ENCODE peak calls at places on chromosomes 1 and 21, in five cellular contexts. One of them, this sample, is unnamed.
A peak's percentile ranks its signal among the peaks of the same experiment; 100 is the strongest.

GRCh38 chr1:215472723-215473122 is 94.4 kb upstream of the KCTD3 start:
- DNase-seq in HCT116: no peak
- DNase-seq in adrenal gland: no peak
- DNase-seq in body of pancreas: no peak
- DNase-seq in tibial nerve: no peak
- DNase-seq in this sample: no peak

GRCh38 chr1:177219458-177220390 is 49.0 kb downstream of the BRINP2 start:
- DNase-seq in adrenal gland: peak; percentile 35
- DNase-seq in HCT116: no peak
- DNase-seq in tibial nerve: no peak
- DNase-seq in body of pancreas: no peak
- DNase-seq in this sample: no peak

GRCh38 chr1:116934586-116935207 is 25.0 kb downstream of the PTGFRN start:
- DNase-seq in tibial nerve: no peak
- DNase-seq in adrenal gland: no peak
- DNase-seq in HCT116: no peak
- DNase-seq in body of pancreas: no peak
- DNase-seq in this sample: no peak

GRCh38 chr1:246068619-246069509 is 438.2 kb downstream of the SMYD3 start:
- DNase-seq in body of pancreas: no peak
- DNase-seq in HCT116: no peak
- DNase-seq in tibial nerve: no peak
- DNase-seq in adrenal gland: peak; percentile 11
- DNase-seq in this sample: no peak

GRCh38 chr1:33433509-33434362 is 2.8 kb upstream of the PHC2 start:
- DNase-seq in body of pancreas: peak; percentile 24
- DNase-seq in HCT116: peak; percentile 99
- DNase-seq in adrenal gland: peak; percentile 93
- DNase-seq in tibial nerve: no peak
- DNase-seq in this sample: peak; percentile 62

GRCh38 chr1:92186081-92186480 is 31.6 kb upstream of the C1orf146 start:
- DNase-seq in body of pancreas: no peak
- DNase-seq in HCT116: no peak
- DNase-seq in adrenal gland: no peak
- DNase-seq in tibial nerve: no peak
- DNase-seq in this sample: no peak

GRCh38 chr1:1664941-1665814 is 6.4 kb upstream of the CDK11B start:
- DNase-seq in body of pancreas: peak; percentile 22
- DNase-seq in adrenal gland: no peak
- DNase-seq in HCT116: no peak
- DNase-seq in tibial nerve: no peak
- DNase-seq in this sample: no peak

GRCh38 chr1:238474263-238474662 is 583.5 kb upstream of the ZP4 start:
- DNase-seq in HCT116: no peak
- DNase-seq in tibial nerve: no peak
- DNase-seq in adrenal gland: no peak
- DNase-seq in body of pancreas: no peak
- DNase-seq in this sample: no peak

GRCh38 chr1:115225993-115226700 is 111.9 kb downstream of the NGF start:
- DNase-seq in HCT116: no peak
- DNase-seq in adrenal gland: no peak
- DNase-seq in body of pancreas: no peak
- DNase-seq in tibial nerve: no peak
- DNase-seq in this sample: no peak

GRCh38 chr1:216705686-216706085 is 17.5 kb downstream of the ESRRG start:
- DNase-seq in tibial nerve: no peak
- DNase-seq in body of pancreas: peak; percentile 39
- DNase-seq in adrenal gland: no peak
- DNase-seq in HCT116: no peak
- DNase-seq in this sample: no peak

GRCh38 chr21:40284481-40284880 is 417.2 kb downstream of the PCP4 start:
- DNase-seq in HCT116: no peak
- DNase-seq in tibial nerve: no peak
- DNase-seq in body of pancreas: no peak
- DNase-seq in adrenal gland: no peak
- DNase-seq in this sample: no peak

GRCh38 chr1:27469334-27469733 is 20.6 kb downstream of the WASF2 start:
- DNase-seq in adrenal gland: no peak
- DNase-seq in tibial nerve: no peak
- DNase-seq in body of pancreas: no peak
- DNase-seq in HCT116: no peak
- DNase-seq in this sample: no peak

GRCh38 chr1:66927528-66927927 is 2.7 kb downstream of the MIER1 start:
- DNase-seq in adrenal gland: no peak
- DNase-seq in tibial nerve: no peak
- DNase-seq in HCT116: no peak
- DNase-seq in body of pancreas: no peak
- DNase-seq in this sample: no peak

GRCh38 chr1:213679153-213679552 is 308.6 kb upstream of the PROX1 start:
- DNase-seq in HCT116: no peak
- DNase-seq in body of pancreas: no peak
- DNase-seq in tibial nerve: no peak
- DNase-seq in adrenal gland: no peak
- DNase-seq in this sample: no peak

GRCh38 chr1:173099166-173099565 is 48.4 kb upstream of the TNFSF18 start:
- DNase-seq in body of pancreas: no peak
- DNase-seq in tibial nerve: no peak
- DNase-seq in adrenal gland: no peak
- DNase-seq in HCT116: no peak
- DNase-seq in this sample: no peak

GRCh38 chr1:89884718-89885596 is 64.1 kb downstream of the LRRC8D start:
- DNase-seq in adrenal gland: no peak
- DNase-seq in HCT116: no peak
- DNase-seq in tibial nerve: no peak
- DNase-seq in body of pancreas: no peak
- DNase-seq in this sample: no peak

GRCh38 chr1:193957556-193958095 is 771.2 kb upstream of the B3GALT2 start:
- DNase-seq in HCT116: no peak
- DNase-seq in adrenal gland: no peak
- DNase-seq in tibial nerve: no peak
- DNase-seq in body of pancreas: no peak
- DNase-seq in this sample: no peak

GRCh38 chr1:82153282-82153630 is 352.5 kb downstream of the ADGRL2 start:
- DNase-seq in tibial nerve: no peak
- DNase-seq in body of pancreas: no peak
- DNase-seq in HCT116: no peak
- DNase-seq in adrenal gland: no peak
- DNase-seq in this sample: no peak

GRCh38 chr1:228891134-228892034 is 156.1 kb downstream of the RHOU start:
- DNase-seq in adrenal gland: no peak
- DNase-seq in HCT116: no peak
- DNase-seq in tibial nerve: no peak
- DNase-seq in body of pancreas: no peak
- DNase-seq in this sample: no peak

GRCh38 chr1:230064283-230064682 is 2.8 kb upstream of the GALNT2 start:
- DNase-seq in adrenal gland: no peak
- DNase-seq in tibial nerve: no peak
- DNase-seq in HCT116: no peak
- DNase-seq in body of pancreas: no peak
- DNase-seq in this sample: no peak

GRCh38 chr1:176957603-176958002 is 206.9 kb downstream of the ASTN1 start:
- DNase-seq in tibial nerve: no peak
- DNase-seq in adrenal gland: no peak
- DNase-seq in body of pancreas: no peak
- DNase-seq in HCT116: no peak
- DNase-seq in this sample: no peak

GRCh38 chr1:224113918-224114786 is at the start of gene FBXO28:
- DNase-seq in HCT116: peak; percentile 88
- DNase-seq in adrenal gland: peak; percentile 94
- DNase-seq in tibial nerve: peak; percentile 84
- DNase-seq in body of pancreas: peak; percentile 93
- DNase-seq in this sample: peak; percentile 96
- TF ChIP-seq POLR2A in HCT116: peak; percentile 92
- TF ChIP-seq POLR2A in adrenal gland: peak; percentile 82
- TF ChIP-seq POLR2A in tibial nerve: peak; percentile 93
- TF ChIP-seq POLR2A in body of pancreas: peak; percentile 93
- TF ChIP-seq POLR2A in this sample: peak; percentile 82

GRCh38 chr1:187010571-187011309 is 182.0 kb downstream of the PLA2G4A start:
- DNase-seq in body of pancreas: no peak
- DNase-seq in tibial nerve: no peak
- DNase-seq in HCT116: no peak
- DNase-seq in adrenal gland: no peak
- DNase-seq in this sample: no peak
- TF ChIP-seq CTCF in body of pancreas: no peak
- TF ChIP-seq CTCF in tibial nerve: no peak
- TF ChIP-seq CTCF in HCT116: no peak
- TF ChIP-seq CTCF in adrenal gland: no peak
- TF ChIP-seq CTCF in this sample: no peak

DNA sequence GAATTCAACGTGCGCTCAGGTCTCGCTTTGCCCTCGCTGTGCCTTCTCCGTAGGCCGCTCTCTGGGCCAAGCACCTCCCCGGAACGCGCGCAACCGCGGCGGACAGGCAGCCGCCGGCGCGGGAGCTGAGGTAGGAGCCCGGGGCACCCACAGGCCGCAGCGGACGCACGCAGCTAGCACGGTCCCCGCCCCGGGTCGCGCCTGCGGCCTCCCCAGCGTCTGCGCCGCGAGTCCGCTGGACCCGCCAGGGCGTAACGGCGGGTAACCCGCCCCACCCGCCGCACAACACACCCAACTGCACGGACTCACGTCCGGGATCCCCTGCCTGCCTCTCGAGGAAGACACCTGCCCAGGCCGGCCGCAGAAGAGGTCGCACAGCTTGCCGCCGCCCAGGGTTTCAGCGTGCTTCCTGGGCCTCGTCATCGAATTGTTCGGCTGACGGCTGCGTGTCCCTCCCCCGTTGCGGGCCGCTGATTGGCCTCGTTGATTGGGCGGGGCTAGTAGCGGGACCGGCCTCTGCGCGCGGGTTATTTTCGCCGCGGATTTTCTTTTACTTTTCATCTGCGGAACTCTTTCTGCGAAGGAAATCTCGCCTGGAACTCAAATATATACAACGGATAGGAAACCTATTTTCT is at the start of gene CLCC1:
- DNase-seq in HCT116: peak; percentile 80
- DNase-seq in tibial nerve: peak; percentile 89
- DNase-seq in body of pancreas: peak; percentile 94
- DNase-seq in adrenal gland: peak; percentile 96
- DNase-seq in this sample: peak; percentile 95
- TF ChIP-seq POLR2A in HCT116: peak; percentile 92
- TF ChIP-seq POLR2A in tibial nerve: peak; percentile 94
- TF ChIP-seq POLR2A in body of pancreas: peak; percentile 94
- TF ChIP-seq POLR2A in adrenal gland: peak; percentile 74
- TF ChIP-seq POLR2A in this sample: peak; percentile 90

GRCh38 chr1:63705058-63705457 is 68.8 kb upstream of the ROR1 start:
- DNase-seq in body of pancreas: peak; percentile 77
- DNase-seq in adrenal gland: no peak
- DNase-seq in HCT116: no peak
- DNase-seq in tibial nerve: no peak
- DNase-seq in this sample: no peak
- TF ChIP-seq CTCF in body of pancreas: no peak
- TF ChIP-seq CTCF in adrenal gland: no peak
- TF ChIP-seq CTCF in HCT116: no peak
- TF ChIP-seq CTCF in tibial nerve: no peak
- TF ChIP-seq CTCF in this sample: no peak

GRCh38 chr1:184388671-184389292 is 2.0 kb downstream of the C1orf21 start:
- DNase-seq in HCT116: no peak
- DNase-seq in body of pancreas: no peak
- DNase-seq in tibial nerve: no peak
- DNase-seq in adrenal gland: peak; percentile 27
- DNase-seq in this sample: no peak

GRCh38 chr1:184385863-184386262 is 966 bp upstream of the C1orf21 start:
- DNase-seq in HCT116: no peak
- DNase-seq in body of pancreas: no peak
- DNase-seq in tibial nerve: no peak
- DNase-seq in adrenal gland: no peak
- DNase-seq in this sample: no peak

GRCh38 chr1:184386271-184387068 is at the start of gene C1orf21:
- DNase-seq in HCT116: peak; percentile 24
- DNase-seq in tibial nerve: peak; percentile 86
- DNase-seq in adrenal gland: peak; percentile 90
- DNase-seq in body of pancreas: peak; percentile 94
- DNase-seq in this sample: peak; percentile 93

GRCh38 chr1:184387871-184388670 is 1.2 kb downstream of the C1orf21 start:
- DNase-seq in tibial nerve: no peak
- DNase-seq in HCT116: no peak
- DNase-seq in body of pancreas: peak; percentile 62
- DNase-seq in adrenal gland: peak; percentile 80
- DNase-seq in this sample: peak; percentile 62

DNA sequence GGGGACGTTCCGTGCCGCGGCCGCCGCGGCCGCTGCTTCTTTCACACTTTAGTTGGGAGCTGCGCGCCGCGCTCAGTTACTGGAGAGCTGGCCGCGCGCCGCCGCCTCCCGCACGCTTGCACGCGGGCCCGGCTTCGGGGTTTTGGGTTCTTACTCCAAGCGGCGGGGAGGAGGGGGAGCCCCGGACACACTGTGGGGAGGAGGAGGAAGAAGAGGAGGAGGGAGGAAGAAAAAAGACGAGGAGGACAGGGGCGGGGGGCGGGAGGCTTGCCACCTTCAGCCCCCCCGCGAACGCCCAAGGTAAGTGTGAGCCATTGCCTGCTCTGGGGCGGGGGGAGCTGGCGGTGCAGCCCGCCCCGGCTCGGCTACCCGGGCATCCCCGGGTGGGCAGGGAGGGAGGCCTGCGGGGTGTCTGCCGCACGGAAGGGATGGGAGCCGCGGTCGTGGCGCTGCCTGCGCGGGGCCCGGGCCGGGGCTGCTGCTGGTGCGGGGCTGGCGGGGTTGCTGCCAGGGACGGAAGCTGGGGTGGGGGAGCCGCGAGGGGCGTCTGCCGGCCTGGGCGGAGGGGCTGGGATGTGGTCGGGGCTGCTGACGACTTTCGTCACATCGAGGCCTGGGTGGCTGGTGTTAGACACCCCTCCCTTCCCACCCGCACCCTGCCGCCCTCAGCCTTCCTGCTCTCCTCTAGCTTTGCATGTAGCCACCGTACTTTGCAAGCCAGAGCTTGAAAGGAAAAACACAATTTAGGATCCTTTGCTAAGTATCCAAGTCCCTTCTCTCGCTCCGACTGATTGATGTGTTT is 441 bp downstream of the C1orf21 start:
- DNase-seq in body of pancreas: peak; percentile 48
- DNase-seq in tibial nerve: no peak
- DNase-seq in adrenal gland: peak; percentile 51
- DNase-seq in HCT116: no peak
- DNase-seq in this sample: peak; percentile 34
- TF ChIP-seq POLR2A in body of pancreas: peak; percentile 78
- TF ChIP-seq POLR2A in tibial nerve: no peak
- TF ChIP-seq POLR2A in adrenal gland: no peak
- TF ChIP-seq POLR2A in HCT116: no peak
- TF ChIP-seq POLR2A in this sample: no peak

DNA sequence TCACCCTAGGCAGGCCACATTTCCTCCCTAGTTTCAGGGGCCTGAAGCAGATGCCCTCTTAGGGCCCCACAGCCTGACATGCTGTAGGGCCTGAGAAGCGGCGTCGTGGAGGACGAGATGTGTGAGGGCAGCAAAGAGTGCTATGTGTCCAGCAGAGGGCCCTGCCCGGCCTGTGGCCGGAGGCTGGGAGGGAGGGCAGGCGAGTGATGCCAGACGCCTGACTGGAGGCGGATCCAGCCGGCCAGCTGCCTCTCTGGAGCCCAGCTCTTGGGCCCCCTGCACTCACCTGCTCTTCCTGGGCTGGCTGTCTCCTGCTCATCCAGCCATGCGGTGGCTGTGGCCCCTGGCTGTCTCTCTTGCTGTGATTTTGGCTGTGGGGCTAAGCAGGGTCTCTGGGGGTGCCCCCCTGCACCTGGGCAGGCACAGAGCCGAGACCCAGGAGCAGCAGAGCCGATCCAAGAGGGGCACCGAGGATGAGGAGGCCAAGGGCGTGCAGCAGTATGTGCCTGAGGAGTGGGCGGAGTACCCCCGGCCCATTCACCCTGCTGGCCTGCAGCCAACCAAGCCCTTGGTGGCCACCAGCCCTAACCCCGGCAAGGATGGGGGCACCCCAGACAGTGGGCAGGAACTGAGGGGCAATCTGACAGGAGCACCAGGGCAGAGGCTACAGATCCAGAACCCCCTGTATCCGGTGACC is at the start of gene GPR37L1:
- DNase-seq in HCT116: no peak
- DNase-seq in tibial nerve: peak; percentile 44
- DNase-seq in body of pancreas: peak; percentile 67
- DNase-seq in adrenal gland: peak; percentile 88
- DNase-seq in this sample: peak; percentile 69
- TF ChIP-seq CTCF in HCT116: peak; percentile 67
- TF ChIP-seq CTCF in tibial nerve: peak; percentile 86
- TF ChIP-seq CTCF in body of pancreas: peak; percentile 18
- TF ChIP-seq CTCF in adrenal gland: peak; percentile 70
- TF ChIP-seq CTCF in this sample: peak; percentile 21